ENCODE peak calls at places on chromosomes 12 and 14, in seven cellular contexts. One of them, this sample, is unnamed.

GRCh38 chr12:71958993-71959588 is 20.4 kb downstream of the TPH2 start:
- DNase-seq in upper lobe of right lung: no peak
- DNase-seq in psoas muscle: no peak
- DNase-seq in brain microvascular endothelial cell: peak
- DNase-seq in lower lobe of right lung: no peak
- DNase-seq in IMR-90: peak
- DNase-seq in HCT116: no peak
- DNase-seq in this sample: no peak

GRCh38 chr12:22286569-22286968 is 47.9 kb downstream of the ST8SIA1 start:
- DNase-seq in psoas muscle: no peak
- DNase-seq in IMR-90: peak
- DNase-seq in brain microvascular endothelial cell: peak
- DNase-seq in lower lobe of right lung: no peak
- DNase-seq in HCT116: no peak
- DNase-seq in upper lobe of right lung: no peak
- DNase-seq in this sample: no peak

GRCh38 chr14:96071561-96071960 is 32.4 kb downstream of the C14orf132 start:
- DNase-seq in HCT116: no peak
- DNase-seq in lower lobe of right lung: peak
- DNase-seq in IMR-90: no peak
- DNase-seq in brain microvascular endothelial cell: no peak
- DNase-seq in psoas muscle: no peak
- DNase-seq in upper lobe of right lung: no peak
- DNase-seq in this sample: no peak

GRCh38 chr12:46457958-46458357 is 85.4 kb upstream of the SLC38A2 start:
- DNase-seq in brain microvascular endothelial cell: no peak
- DNase-seq in lower lobe of right lung: no peak
- DNase-seq in HCT116: no peak
- DNase-seq in psoas muscle: no peak
- DNase-seq in IMR-90: no peak
- DNase-seq in upper lobe of right lung: no peak
- DNase-seq in this sample: no peak

GRCh38 chr12:6766651-6767300 is 613 bp downstream of the PTMS start:
- DNase-seq in brain microvascular endothelial cell: peak
- DNase-seq in psoas muscle: peak
- DNase-seq in IMR-90: peak
- DNase-seq in upper lobe of right lung: peak
- DNase-seq in lower lobe of right lung: peak
- DNase-seq in HCT116: no peak
- DNase-seq in this sample: peak

GRCh38 chr12:16669756-16670155 is 63.8 kb upstream of the LMO3 start:
- DNase-seq in IMR-90: no peak
- DNase-seq in brain microvascular endothelial cell: no peak
- DNase-seq in HCT116: no peak
- DNase-seq in upper lobe of right lung: no peak
- DNase-seq in psoas muscle: no peak
- DNase-seq in lower lobe of right lung: no peak
- DNase-seq in this sample: no peak

GRCh38 chr12:21697829-21698630 is 40.4 kb upstream of the LDHB start:
- DNase-seq in psoas muscle: no peak
- DNase-seq in IMR-90: peak
- DNase-seq in brain microvascular endothelial cell: peak
- DNase-seq in upper lobe of right lung: no peak
- DNase-seq in lower lobe of right lung: no peak
- DNase-seq in HCT116: peak
- DNase-seq in this sample: no peak

GRCh38 chr12:94831081-94831747 is 172.3 kb downstream of the NDUFA12 start:
- DNase-seq in upper lobe of right lung: no peak
- DNase-seq in IMR-90: no peak
- DNase-seq in psoas muscle: no peak
- DNase-seq in lower lobe of right lung: no peak
- DNase-seq in brain microvascular endothelial cell: no peak
- DNase-seq in HCT116: no peak
- DNase-seq in this sample: no peak

GRCh38 chr12:4859478-4860210 is 50.1 kb upstream of the KCNA1 start:
- DNase-seq in IMR-90: no peak
- DNase-seq in psoas muscle: no peak
- DNase-seq in upper lobe of right lung: no peak
- DNase-seq in lower lobe of right lung: no peak
- DNase-seq in HCT116: no peak
- DNase-seq in brain microvascular endothelial cell: no peak
- DNase-seq in this sample: no peak

GRCh38 chr14:36505892-36506731 is 13.9 kb downstream of the NKX2-1 start:
- DNase-seq in psoas muscle: no peak
- DNase-seq in IMR-90: no peak
- DNase-seq in lower lobe of right lung: peak
- DNase-seq in brain microvascular endothelial cell: no peak
- DNase-seq in upper lobe of right lung: peak
- DNase-seq in HCT116: no peak
- DNase-seq in this sample: no peak

GRCh38 chr12:10849425-10849878 is at the start of gene PRR4:
- DNase-seq in lower lobe of right lung: no peak
- DNase-seq in psoas muscle: no peak
- DNase-seq in IMR-90: no peak
- DNase-seq in upper lobe of right lung: no peak
- DNase-seq in HCT116: no peak
- DNase-seq in brain microvascular endothelial cell: no peak
- DNase-seq in this sample: no peak

GRCh38 chr14:54450535-54450934 is 9.4 kb upstream of the CNIH1 start:
- DNase-seq in upper lobe of right lung: no peak
- DNase-seq in HCT116: no peak
- DNase-seq in psoas muscle: no peak
- DNase-seq in brain microvascular endothelial cell: no peak
- DNase-seq in lower lobe of right lung: peak
- DNase-seq in IMR-90: peak
- DNase-seq in this sample: no peak

GRCh38 chr14:68888883-68889282 is 90.2 kb downstream of the ACTN1 start:
- DNase-seq in IMR-90: no peak
- DNase-seq in lower lobe of right lung: no peak
- DNase-seq in psoas muscle: peak
- DNase-seq in HCT116: no peak
- DNase-seq in upper lobe of right lung: no peak
- DNase-seq in brain microvascular endothelial cell: no peak
- DNase-seq in this sample: no peak

GRCh38 chr12:16603916-16604575 is 1.9 kb downstream of the LMO3 start:
- DNase-seq in lower lobe of right lung: no peak
- DNase-seq in upper lobe of right lung: no peak
- DNase-seq in IMR-90: no peak
- DNase-seq in HCT116: no peak
- DNase-seq in psoas muscle: no peak
- DNase-seq in brain microvascular endothelial cell: no peak
- DNase-seq in this sample: no peak

GRCh38 chr14:80781968-80782367 is 159.6 kb downstream of the CEP128 start:
- DNase-seq in psoas muscle: no peak
- DNase-seq in HCT116: no peak
- DNase-seq in IMR-90: peak
- DNase-seq in upper lobe of right lung: no peak
- DNase-seq in brain microvascular endothelial cell: no peak
- DNase-seq in lower lobe of right lung: no peak
- DNase-seq in this sample: no peak

GRCh38 chr14:22982013-22982476 is 306 bp downstream of the AJUBA start:
- DNase-seq in upper lobe of right lung: no peak
- DNase-seq in IMR-90: no peak
- DNase-seq in psoas muscle: no peak
- DNase-seq in brain microvascular endothelial cell: no peak
- DNase-seq in HCT116: no peak
- DNase-seq in lower lobe of right lung: no peak
- DNase-seq in this sample: peak

GRCh38 chr12:43758728-43759563 is at the start of the genes IRAK4 and PUS7L:
- DNase-seq in brain microvascular endothelial cell: peak
- DNase-seq in HCT116: peak
- DNase-seq in lower lobe of right lung: peak
- DNase-seq in upper lobe of right lung: peak
- DNase-seq in IMR-90: peak
- DNase-seq in psoas muscle: peak
- DNase-seq in this sample: peak
- TF ChIP-seq CTCF in brain microvascular endothelial cell: peak
- TF ChIP-seq CTCF in HCT116: peak
- TF ChIP-seq CTCF in lower lobe of right lung: peak
- TF ChIP-seq CTCF in upper lobe of right lung: peak
- TF ChIP-seq CTCF in IMR-90: peak
- TF ChIP-seq CTCF in psoas muscle: peak
- TF ChIP-seq CTCF in this sample: peak

GRCh38 chr12:122026706-122027328 is 5.1 kb downstream of the BCL7A start:
- DNase-seq in lower lobe of right lung: no peak
- DNase-seq in HCT116: no peak
- DNase-seq in upper lobe of right lung: no peak
- DNase-seq in brain microvascular endothelial cell: no peak
- DNase-seq in IMR-90: no peak
- DNase-seq in psoas muscle: no peak
- DNase-seq in this sample: no peak

GRCh38 chr12:122028601-122029560 is 7.2 kb downstream of the BCL7A start:
- DNase-seq in IMR-90: no peak
- DNase-seq in psoas muscle: no peak
- DNase-seq in upper lobe of right lung: no peak
- DNase-seq in lower lobe of right lung: no peak
- DNase-seq in brain microvascular endothelial cell: no peak
- DNase-seq in HCT116: no peak
- DNase-seq in this sample: peak

GRCh38 chr12:122030427-122030825 is 8.7 kb downstream of the BCL7A start:
- DNase-seq in upper lobe of right lung: no peak
- DNase-seq in IMR-90: no peak
- DNase-seq in HCT116: no peak
- DNase-seq in psoas muscle: no peak
- DNase-seq in brain microvascular endothelial cell: no peak
- DNase-seq in lower lobe of right lung: no peak
- DNase-seq in this sample: no peak

GRCh38 chr12:122029620-122030426 is 8.1 kb downstream of the BCL7A start:
- DNase-seq in IMR-90: no peak
- DNase-seq in lower lobe of right lung: no peak
- DNase-seq in brain microvascular endothelial cell: no peak
- DNase-seq in HCT116: no peak
- DNase-seq in psoas muscle: no peak
- DNase-seq in upper lobe of right lung: no peak
- DNase-seq in this sample: no peak

DNA sequence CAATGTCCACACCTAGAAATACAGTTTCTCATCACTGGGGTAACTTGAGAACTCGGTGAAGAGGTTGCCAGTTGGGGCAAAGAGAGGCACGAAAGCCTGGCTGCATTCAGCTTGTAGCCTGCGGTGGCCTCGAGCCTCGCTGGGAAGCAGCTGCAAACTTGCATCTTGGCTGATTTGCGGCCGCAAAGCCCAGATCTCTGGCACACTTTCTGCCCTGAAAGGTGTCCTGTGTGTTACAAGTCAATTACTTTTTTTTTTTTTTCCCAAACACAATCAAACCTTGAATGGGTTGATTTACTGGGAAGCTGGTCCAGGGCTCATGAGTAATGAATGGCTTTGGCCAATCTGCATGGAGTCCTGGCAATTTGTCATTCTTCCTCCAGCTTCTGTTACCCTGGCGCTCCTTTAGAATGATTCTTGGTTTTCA is 6.5 kb downstream of the BCL7A start:
- DNase-seq in lower lobe of right lung: no peak
- DNase-seq in brain microvascular endothelial cell: no peak
- DNase-seq in IMR-90: no peak
- DNase-seq in psoas muscle: peak
- DNase-seq in HCT116: no peak
- DNase-seq in upper lobe of right lung: no peak
- DNase-seq in this sample: no peak
- H3K4me3 ChIP-seq in lower lobe of right lung: no peak
- H3K4me3 ChIP-seq in brain microvascular endothelial cell: no peak
- H3K4me3 ChIP-seq in IMR-90: no peak
- H3K4me3 ChIP-seq in psoas muscle: peak
- H3K4me3 ChIP-seq in HCT116: no peak
- H3K4me3 ChIP-seq in upper lobe of right lung: no peak
- H3K4me3 ChIP-seq in this sample: no peak

GRCh38 chr14:65261946-65262345 is 150.6 kb upstream of the FUT8 start:
- DNase-seq in upper lobe of right lung: no peak
- DNase-seq in HCT116: no peak
- DNase-seq in lower lobe of right lung: no peak
- DNase-seq in psoas muscle: no peak
- DNase-seq in brain microvascular endothelial cell: no peak
- DNase-seq in IMR-90: no peak
- DNase-seq in this sample: no peak
- TF ChIP-seq CTCF in upper lobe of right lung: no peak
- TF ChIP-seq CTCF in HCT116: no peak
- TF ChIP-seq CTCF in lower lobe of right lung: no peak
- TF ChIP-seq CTCF in psoas muscle: no peak
- TF ChIP-seq CTCF in brain microvascular endothelial cell: no peak
- TF ChIP-seq CTCF in IMR-90: no peak
- TF ChIP-seq CTCF in this sample: no peak

DNA sequence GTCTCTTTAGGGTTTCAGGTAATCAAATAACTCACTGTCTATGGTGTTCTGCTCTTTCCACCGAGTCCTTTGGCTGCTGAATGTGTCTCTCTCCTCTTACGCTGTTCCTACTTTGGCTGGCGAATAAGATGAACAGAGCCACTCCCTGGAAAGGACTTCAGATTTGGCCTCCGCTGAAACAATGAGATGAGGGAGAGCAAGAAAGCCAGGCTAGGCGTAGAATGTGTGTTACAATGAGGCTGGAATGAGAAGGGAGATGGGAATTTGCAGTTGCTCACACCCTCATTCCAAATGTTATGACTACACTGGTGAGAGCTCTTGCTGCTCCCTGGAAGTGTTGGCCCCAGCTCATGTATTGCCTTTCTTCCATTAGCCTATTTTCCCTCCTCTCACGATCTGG is at the start of gene MFAP5:
- DNase-seq in brain microvascular endothelial cell: no peak
- DNase-seq in lower lobe of right lung: no peak
- DNase-seq in upper lobe of right lung: no peak
- DNase-seq in psoas muscle: no peak
- DNase-seq in HCT116: no peak
- DNase-seq in IMR-90: peak
- DNase-seq in this sample: no peak
- H3K4me3 ChIP-seq in brain microvascular endothelial cell: no peak
- H3K4me3 ChIP-seq in lower lobe of right lung: no peak
- H3K4me3 ChIP-seq in upper lobe of right lung: no peak
- H3K4me3 ChIP-seq in psoas muscle: no peak
- H3K4me3 ChIP-seq in HCT116: no peak
- H3K4me3 ChIP-seq in IMR-90: no peak
- H3K4me3 ChIP-seq in this sample: no peak

GRCh38 chr14:77200406-77200985 is 18.9 kb downstream of the TMEM63C start:
- DNase-seq in lower lobe of right lung: peak
- DNase-seq in brain microvascular endothelial cell: no peak
- DNase-seq in upper lobe of right lung: no peak
- DNase-seq in IMR-90: no peak
- DNase-seq in HCT116: no peak
- DNase-seq in psoas muscle: no peak
- DNase-seq in this sample: no peak
- TF ChIP-seq CTCF in lower lobe of right lung: no peak
- TF ChIP-seq CTCF in brain microvascular endothelial cell: no peak
- TF ChIP-seq CTCF in upper lobe of right lung: no peak
- TF ChIP-seq CTCF in IMR-90: no peak
- TF ChIP-seq CTCF in HCT116: no peak
- TF ChIP-seq CTCF in psoas muscle: no peak
- TF ChIP-seq CTCF in this sample: no peak